ENCODE peak calls at places on chromosomes 11 and 22, in ten cellular contexts. F is cardiac muscle cell, J is fibroblast of the aortic adventitia, G is psoas muscle, L is mammary epithelial cell, V is LNCaP clone FGC, C is uterus, O is tibial artery, K is IMR-90, W is fibroblast of pulmonary artery. H is an unnamed sample.

GRCh38 chr11:128587415-128587814 is at the start of gene ETS1:
- DNase-seq in F (no peak), J (no peak), G (no peak), L (peak), V (peak), C (no peak), O (no peak), K (no peak), W (no peak), H (no peak)

GRCh38 chr11:80034801-80035200 is 594.0 kb upstream of the TENM4 start:
- DNase-seq in F (no peak), J (no peak), G (no peak), L (peak), V (no peak), C (no peak), O (no peak), K (no peak), W (no peak), H (no peak)

GRCh38 chr11:113581713-113582112 is 106.5 kb upstream of the DRD2 start:
- DNase-seq in F (peak), J (no peak), G (no peak), L (no peak), V (no peak), C (no peak), O (no peak), K (no peak), W (no peak), H (no peak)

GRCh38 chr11:111833524-111833923 is 37.9 kb downstream of the ALG9 start:
- DNase-seq in F (peak), J (no peak), G (no peak), L (no peak), V (no peak), C (no peak), O (no peak), K (no peak), W (peak), H (no peak)

GRCh38 chr22:47107431-47107830 is 345.0 kb downstream of the TBC1D22A start:
- DNase-seq in F (peak), J (peak), G (no peak), L (peak), V (no peak), C (no peak), O (no peak), K (peak), W (peak), H (no peak)

GRCh38 chr22:37148031-37148651 is 1.6 kb downstream of the IL2RB start:
- DNase-seq in F (no peak), J (no peak), G (no peak), L (no peak), V (no peak), C (no peak), O (no peak), K (no peak), W (no peak), H (no peak)

GRCh38 chr11:27646051-27646818 is 54.0 kb downstream of the BDNF start:
- DNase-seq in F (no peak), J (no peak), G (peak), L (peak), V (no peak), C (no peak), O (no peak), K (peak), W (no peak), H (no peak)

GRCh38 chr22:36211237-36211881 is 9.8 kb upstream of the APOL4 start:
- DNase-seq in F (peak), J (peak), G (no peak), L (no peak), V (no peak), C (no peak), O (peak), K (peak), W (peak), H (no peak)

GRCh38 chr11:76025068-76025467 is 181.2 kb downstream of the WNT11 start:
- DNase-seq in F (peak), J (peak), G (no peak), L (peak), V (no peak), C (no peak), O (no peak), K (peak), W (peak), H (no peak)

GRCh38 chr11:32029721-32030120 is 61.2 kb upstream of the RCN1 start:
- DNase-seq in F (peak), J (peak), G (no peak), L (no peak), V (no peak), C (no peak), O (no peak), K (no peak), W (no peak), H (no peak)

GRCh38 chr11:92787638-92788037 is 181.8 kb upstream of the MTNR1B start:
- DNase-seq in F (no peak), J (no peak), G (no peak), L (no peak), V (no peak), C (no peak), O (no peak), K (no peak), W (no peak), H (no peak)

GRCh38 chr11:102669664-102670063 is 35.9 kb downstream of the MMP27 start:
- DNase-seq in F (no peak), J (no peak), G (no peak), L (no peak), V (no peak), C (no peak), O (no peak), K (peak), W (no peak), H (no peak)

GRCh38 chr11:32851251-32851650 is 21.5 kb downstream of the PRRG4 start:
- DNase-seq in F (no peak), J (no peak), G (no peak), L (no peak), V (no peak), C (no peak), O (no peak), K (no peak), W (no peak), H (no peak)

GRCh38 chr11:84583106-84583505 is 1044.0 kb downstream of the DLG2 start:
- DNase-seq in F (no peak), J (no peak), G (no peak), L (no peak), V (no peak), C (no peak), O (no peak), K (no peak), W (no peak), H (no peak)

GRCh38 chr11:2451336-2451735 is 6.5 kb downstream of the KCNQ1 start:
- DNase-seq in F (no peak), J (no peak), G (peak), L (no peak), V (no peak), C (no peak), O (no peak), K (no peak), W (no peak), H (peak)

GRCh38 chr11:45621541-45621940 is 43.9 kb downstream of the CHST1 start:
- DNase-seq in F (no peak), J (no peak), G (no peak), L (no peak), V (no peak), C (no peak), O (no peak), K (no peak), W (no peak), H (no peak)

GRCh38 chr11:60208146-60208895 is 25.4 kb upstream of the MS4A6A start:
- DNase-seq in F (peak), J (no peak), G (no peak), L (peak), V (no peak), C (no peak), O (no peak), K (no peak), W (no peak), H (no peak)

GRCh38 chr11:95542868-95543551 is 246.6 kb downstream of the FAM76B start:
- DNase-seq in F (no peak), J (no peak), G (no peak), L (no peak), V (no peak), C (no peak), O (no peak), K (no peak), W (no peak), H (no peak)

GRCh38 chr11:46293616-46294015 is 16.2 kb downstream of the CREB3L1 start:
- DNase-seq in F (peak), J (peak), G (no peak), L (no peak), V (no peak), C (no peak), O (no peak), K (peak), W (peak), H (no peak)

GRCh38 chr11:106724293-106724892 is 293.9 kb downstream of the GUCY1A2 start:
- DNase-seq in F (peak), J (peak), G (no peak), L (no peak), V (no peak), C (no peak), O (no peak), K (peak), W (peak), H (no peak)

GRCh38 chr11:134144744-134145143 is 75.9 kb downstream of the JAM3 start:
- DNase-seq in F (peak), J (no peak), G (no peak), L (no peak), V (no peak), C (no peak), O (no peak), K (no peak), W (peak), H (no peak)

GRCh38 chr11:128422576-128423370 is 164.6 kb downstream of the ETS1 start:
- DNase-seq in F (no peak), J (no peak), G (peak), L (no peak), V (no peak), C (no peak), O (no peak), K (no peak), W (no peak), H (no peak)

GRCh38 chr22:35102663-35103062 is 36.7 kb downstream of the ISX start:
- DNase-seq in F (peak), J (no peak), G (no peak), L (peak), V (no peak), C (no peak), O (no peak), K (peak), W (peak), H (no peak)

GRCh38 chr11:44627911-44628729 is 62.7 kb downstream of the CD82 start:
- DNase-seq in F (peak), J (peak), G (peak), L (no peak), V (no peak), C (peak), O (peak), K (peak), W (peak), H (peak)

GRCh38 chr11:111635706-111636045 is 33.4 kb downstream of the SIK2 start:
- DNase-seq in F (peak), J (peak), G (no peak), L (no peak), V (no peak), C (peak), O (peak), K (peak), W (peak), H (no peak)

GRCh38 chr22:44400763-44401060 is 88.0 kb upstream of the SHISAL1 start:
- DNase-seq in F (no peak), J (no peak), G (no peak), L (no peak), V (no peak), C (no peak), O (peak), K (no peak), W (no peak), H (no peak)

GRCh38 chr22:32622004-32622761 is 147.6 kb downstream of the FBXO7 start:
- DNase-seq in F (peak), J (peak), G (peak), L (no peak), V (no peak), C (peak), O (peak), K (peak), W (peak), H (peak)

GRCh38 chr11:102196816-102197215 is 86.6 kb downstream of the YAP1 start:
- DNase-seq in F (no peak), J (no peak), G (no peak), L (no peak), V (no peak), C (no peak), O (no peak), K (peak), W (no peak), H (no peak)

GRCh38 chr11:67120881-67121710 is 2.0 kb downstream of the KDM2A start:
- DNase-seq in F (peak), J (peak), G (no peak), L (peak), V (no peak), C (no peak), O (peak), K (peak), W (peak), H (no peak)

GRCh38 chr11:94295534-94295933 is 8.8 kb upstream of the IZUMO1R start:
- DNase-seq in F (no peak), J (peak), G (no peak), L (peak), V (no peak), C (no peak), O (no peak), K (no peak), W (no peak), H (no peak)

GRCh38 chr22:30474683-30475424 is 3.0 kb upstream of the SEC14L3 start:
- DNase-seq in F (no peak), J (no peak), G (no peak), L (peak), V (no peak), C (no peak), O (no peak), K (no peak), W (no peak), H (no peak)

GRCh38 chr11:60625262-60625661 is 74.2 kb upstream of the MS4A8 start:
- DNase-seq in F (peak), J (peak), G (no peak), L (peak), V (peak), C (no peak), O (no peak), K (peak), W (peak), H (no peak)

GRCh38 chr11:19365743-19366410 is 125.1 kb upstream of the E2F8 start:
- DNase-seq in F (peak), J (peak), G (no peak), L (no peak), V (peak), C (no peak), O (no peak), K (no peak), W (peak), H (no peak)

GRCh38 chr11:102940714-102941588 is 14.6 kb downstream of the MMP13 start:
- DNase-seq in F (peak), J (peak), G (no peak), L (peak), V (peak), C (peak), O (no peak), K (peak), W (peak), H (no peak)

GRCh38 chr22:43743131-43743530 is 69.0 kb downstream of the EFCAB6 start:
- DNase-seq in F (no peak), J (no peak), G (no peak), L (no peak), V (no peak), C (no peak), O (no peak), K (no peak), W (no peak), H (no peak)

GRCh38 chr22:42863349-42863911 is 6.4 kb upstream of the ARFGAP3 start:
- DNase-seq in F (peak), J (peak), G (no peak), L (peak), V (no peak), C (no peak), O (no peak), K (peak), W (peak), H (no peak)

GRCh38 chr22:20988573-20989322 is 6.7 kb downstream of the LZTR1 start:
- DNase-seq in F (no peak), J (no peak), G (no peak), L (no peak), V (no peak), C (no peak), O (no peak), K (no peak), W (no peak), H (no peak)
- H3K4me3 ChIP-seq in F (no peak), J (no peak), G (no peak), L (no peak), V (no peak), C (no peak), O (no peak), K (no peak), W (no peak), H (no peak)

DNA sequence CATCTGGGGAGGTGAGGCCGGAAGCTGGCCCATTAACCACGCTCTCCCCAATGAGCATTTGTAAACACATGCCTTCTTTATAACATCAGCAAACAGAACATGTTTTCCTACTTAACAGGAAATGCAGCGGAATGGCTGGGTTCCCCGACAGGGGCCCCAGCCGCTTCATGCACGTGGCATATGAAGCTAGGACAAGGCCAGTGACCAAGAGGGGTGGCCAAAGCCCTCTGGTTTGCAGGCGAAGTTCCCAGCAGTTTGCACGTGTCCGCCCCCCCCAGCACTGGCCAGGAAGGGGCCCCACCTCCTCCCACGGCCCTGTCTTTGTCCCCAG is 38.7 kb upstream of the LINC01488 start:
- DNase-seq in F (no peak), J (peak), G (no peak), L (no peak), V (no peak), C (no peak), O (no peak), K (peak), W (no peak), H (no peak)
- H3K4me3 ChIP-seq in F (no peak), J (no peak), G (peak), L (no peak), V (no peak), C (no peak), O (peak), K (no peak), W (no peak), H (no peak)

DNA sequence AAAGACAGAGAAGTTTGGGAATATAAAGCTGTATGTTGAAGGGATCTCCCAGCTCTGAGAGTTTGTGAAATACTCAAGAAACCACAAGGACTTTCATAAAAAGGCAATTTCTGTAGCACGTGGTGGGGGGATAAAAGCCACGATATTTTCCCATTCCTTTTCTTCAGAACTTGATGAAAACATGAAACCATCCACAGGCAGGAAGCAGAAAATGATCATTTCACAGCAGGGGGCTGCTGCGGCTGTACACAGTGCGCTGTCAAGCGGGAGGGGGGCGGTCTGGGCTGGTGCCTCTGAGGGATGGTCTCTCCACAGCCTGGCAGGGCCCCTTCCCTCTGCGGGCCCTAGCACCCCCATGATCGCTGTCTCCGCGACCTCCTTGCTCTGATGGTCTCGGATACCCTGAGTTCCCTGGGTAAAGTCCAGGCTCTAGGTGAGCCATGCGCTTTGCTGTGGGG is 423.2 kb downstream of the MN1 start:
- DNase-seq in F (peak), J (no peak), G (no peak), L (no peak), V (no peak), C (no peak), O (no peak), K (no peak), W (no peak), H (no peak)
- H3K4me3 ChIP-seq in F (no peak), J (no peak), G (no peak), L (no peak), V (no peak), C (no peak), O (no peak), K (no peak), W (no peak), H (no peak)

GRCh38 chr22:50304528-50305392 is 2.7 kb downstream of the PLXNB2 start:
- DNase-seq in F (peak), J (peak), G (no peak), L (peak), V (no peak), C (no peak), O (peak), K (no peak), W (peak), H (no peak)
- H3K4me3 ChIP-seq in F (no peak), J (peak), G (peak), L (peak), V (peak), C (peak), O (peak), K (peak), W (peak), H (peak)

DNA sequence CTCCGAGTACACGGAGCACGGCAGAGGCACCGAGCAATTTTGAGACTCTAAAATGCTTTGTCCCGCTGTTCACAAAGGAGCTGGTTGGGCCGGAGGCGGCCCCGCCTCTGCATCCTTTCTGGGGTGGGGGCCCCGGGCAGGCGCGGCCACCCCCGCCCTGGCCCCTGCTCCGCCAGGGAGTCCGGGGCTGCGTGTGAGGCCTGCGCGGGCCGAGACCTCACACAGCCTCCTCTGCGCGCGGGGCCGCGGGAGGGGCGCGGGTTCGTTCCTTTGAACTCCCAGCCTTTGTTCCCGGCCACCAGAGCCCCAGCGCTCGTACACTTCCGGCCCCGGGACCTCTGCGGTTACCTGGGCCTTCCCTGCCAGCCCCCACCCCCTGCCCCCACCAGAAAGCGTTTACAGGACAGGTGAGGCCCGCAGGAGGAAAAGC is 1.6 kb downstream of the FGF19 start:
- DNase-seq in F (no peak), J (no peak), G (no peak), L (no peak), V (no peak), C (no peak), O (no peak), K (no peak), W (no peak), H (no peak)
- H3K4me3 ChIP-seq in F (no peak), J (no peak), G (no peak), L (no peak), V (no peak), C (no peak), O (no peak), K (no peak), W (no peak), H (no peak)

DNA sequence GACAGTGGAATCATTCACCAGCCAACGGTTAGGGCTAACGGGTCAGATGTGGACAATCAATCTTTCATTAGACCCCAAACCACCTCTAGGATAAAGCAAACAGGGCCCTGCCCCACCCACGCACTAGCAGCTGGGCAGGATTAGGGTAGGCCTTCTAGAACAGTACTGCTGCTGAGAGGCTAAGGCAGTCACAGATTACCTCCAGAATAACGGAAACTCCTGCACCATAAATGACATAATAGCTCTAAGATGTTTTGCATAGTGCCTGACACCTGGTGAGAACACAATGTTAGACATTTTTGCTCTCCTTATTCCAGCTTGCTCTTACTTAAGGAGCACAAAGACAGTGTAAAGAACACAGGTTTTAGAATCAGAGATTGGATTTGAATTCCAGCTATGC is 1.8 kb downstream of the SYTL2 start:
- DNase-seq in F (no peak), J (no peak), G (no peak), L (no peak), V (no peak), C (no peak), O (no peak), K (no peak), W (no peak), H (no peak)
- H3K4me3 ChIP-seq in F (no peak), J (no peak), G (no peak), L (no peak), V (no peak), C (no peak), O (peak), K (peak), W (no peak), H (no peak)

GRCh38 chr11:10862446-10862845 is 4.6 kb upstream of the ZBED5 start:
- DNase-seq in F (no peak), J (no peak), G (no peak), L (no peak), V (no peak), C (no peak), O (no peak), K (no peak), W (no peak), H (no peak)

GRCh38 chr11:10861799-10862198 is 3.9 kb upstream of the ZBED5 start:
- DNase-seq in F (no peak), J (no peak), G (no peak), L (no peak), V (no peak), C (no peak), O (no peak), K (no peak), W (no peak), H (no peak)

GRCh38 chr11:10857604-10858504 is at the start of gene ZBED5:
- DNase-seq in F (peak), J (peak), G (peak), L (peak), V (peak), C (peak), O (peak), K (peak), W (peak), H (peak)

GRCh38 chr11:10858505-10859360 is 880 bp upstream of the ZBED5 start:
- DNase-seq in F (no peak), J (peak), G (peak), L (no peak), V (no peak), C (peak), O (peak), K (peak), W (no peak), H (no peak)

GRCh38 chr11:10861047-10861446 is 3.2 kb upstream of the ZBED5 start:
- DNase-seq in F (no peak), J (no peak), G (no peak), L (no peak), V (no peak), C (no peak), O (no peak), K (no peak), W (no peak), H (no peak)
- H3K4me3 ChIP-seq in F (no peak), J (no peak), G (no peak), L (no peak), V (no peak), C (no peak), O (no peak), K (no peak), W (no peak), H (no peak)

H was measured in ovary.